ENCODE peak calls at places on chromosome 11, in seven cellular contexts. Y is NAMALWA, K is fibroblast of lung, H is nephron progenitor cell, R is AG08395, P is HEK293T, X is Right ventricle myocardium superior. I is an unnamed sample.

GRCh38 chr11:67612751-67613150 is 6.0 kb downstream of the NDUFV1 start:
- DNase-seq in K (no peak), H (no peak), Y (no peak), X (no peak), P (no peak), R (no peak), I (no peak)

GRCh38 chr11:83601201-83601992 is 315.2 kb upstream of the CCDC90B start:
- DNase-seq in H (no peak), P (no peak), K (no peak), Y (no peak), R (no peak), X (no peak), I (no peak)

GRCh38 chr11:126598344-126599092 is 243.0 kb downstream of the ST3GAL4 start:
- DNase-seq in H (no peak), Y (no peak), P (no peak), K (no peak), X (no peak), R (no peak), I (no peak)

GRCh38 chr11:123454060-123454651 is 24.1 kb downstream of the GRAMD1B start:
- DNase-seq in X (no peak), R (peak), P (no peak), H (no peak), Y (no peak), K (peak), I (no peak)

GRCh38 chr11:75896843-75897419 is 81.9 kb downstream of the UVRAG start:
- DNase-seq in Y (peak), K (peak), X (no peak), R (peak), P (peak), H (no peak), I (peak)

GRCh38 chr11:95413761-95414160 is 182.8 kb upstream of the SESN3 start:
- DNase-seq in P (no peak), Y (no peak), X (no peak), H (no peak), K (no peak), R (no peak), I (no peak)

GRCh38 chr11:120108154-120108784 is 29.6 kb downstream of the TRIM29 start:
- DNase-seq in Y (peak), H (peak), P (peak), K (peak), R (peak), X (peak), I (peak)

GRCh38 chr11:64251986-64252837 is 882 bp downstream of the PLCB3 start:
- DNase-seq in H (no peak), K (peak), P (no peak), Y (no peak), X (no peak), R (peak), I (no peak)

GRCh38 chr11:9203715-9204311 is 61.3 kb downstream of the DENND5A start:
- DNase-seq in R (no peak), X (no peak), P (no peak), Y (peak), K (no peak), H (no peak), I (peak)

GRCh38 chr11:9172394-9172793 is 81.0 kb upstream of the SCUBE2 start:
- DNase-seq in Y (no peak), K (no peak), X (no peak), H (no peak), R (no peak), P (no peak), I (no peak)

GRCh38 chr11:15468471-15468870 is 353.7 kb downstream of the INSC start:
- DNase-seq in H (no peak), Y (no peak), R (no peak), K (peak), P (no peak), X (no peak), I (no peak)

GRCh38 chr11:66277475-66278391 is at the start of gene CNIH2:
- DNase-seq in H (peak), P (peak), Y (peak), R (peak), K (no peak), X (no peak), I (no peak)

GRCh38 chr11:17641792-17642350 is 77.5 kb upstream of the MYOD1 start:
- DNase-seq in K (no peak), H (no peak), R (no peak), Y (no peak), X (no peak), P (no peak), I (no peak)

GRCh38 chr11:109695696-109696095 is 273.7 kb downstream of the C11orf87 start:
- DNase-seq in H (no peak), X (no peak), Y (no peak), R (no peak), P (no peak), K (peak), I (no peak)

GRCh38 chr11:18563090-18563730 is 25.3 kb downstream of the UEVLD start:
- DNase-seq in Y (no peak), H (no peak), K (no peak), X (no peak), P (no peak), R (no peak), I (no peak)

GRCh38 chr11:96090711-96091110 is 166.8 kb upstream of the MTMR2 start:
- DNase-seq in P (no peak), K (peak), R (peak), Y (no peak), X (no peak), H (no peak), I (peak)

GRCh38 chr11:88175004-88175706 is at the start of gene RAB38:
- DNase-seq in X (peak), R (no peak), H (peak), K (peak), P (peak), Y (no peak), I (no peak)

GRCh38 chr11:123122341-123122740 is 60.4 kb upstream of the HSPA8 start:
- DNase-seq in R (no peak), X (peak), Y (no peak), P (no peak), H (no peak), K (peak), I (no peak)

GRCh38 chr11:45182902-45183301 is 36.5 kb downstream of the PRDM11 start:
- DNase-seq in R (peak), K (no peak), P (peak), X (no peak), H (no peak), Y (peak), I (no peak)

GRCh38 chr11:124867700-124868099 is 2.5 kb downstream of the ROBO3 start:
- DNase-seq in K (peak), X (no peak), Y (peak), P (peak), H (peak), R (peak), I (peak)

GRCh38 chr11:20060180-20060579 is 100.1 kb downstream of the DBX1 start:
- DNase-seq in X (no peak), R (no peak), H (no peak), P (no peak), K (no peak), Y (no peak), I (no peak)

GRCh38 chr11:77370217-77370616 is 68.7 kb upstream of the GDPD4 start:
- DNase-seq in P (no peak), Y (peak), K (no peak), R (no peak), H (no peak), X (no peak), I (no peak)

GRCh38 chr11:126332221-126332711 is 23.2 kb upstream of the ST3GAL4 start:
- DNase-seq in X (peak), Y (no peak), H (no peak), K (peak), R (peak), P (no peak), I (no peak)

GRCh38 chr11:96259053-96259837 is 83.8 kb downstream of the MAML2 start:
- DNase-seq in X (no peak), P (no peak), H (no peak), R (peak), Y (peak), K (peak), I (no peak)

GRCh38 chr11:47916361-47916841 is 64.0 kb upstream of the PTPRJ start:
- DNase-seq in R (no peak), P (no peak), X (peak), K (peak), Y (no peak), H (no peak), I (no peak)

GRCh38 chr11:71130106-71130505 is 122.3 kb downstream of the SHANK2 start:
- DNase-seq in Y (no peak), X (no peak), R (no peak), H (no peak), K (no peak), P (no peak), I (no peak)